ENCODE peak calls at places on chromosome 21, in ten cellular contexts. I, H, N, M, V, A, Q, Y, U and P are unnamed samples. For H3K36me3, the result is how much of the 10 kb centered on the place peaks cover.

GRCh38 chr21:30227633-30228404 is 11.9 kb upstream of the CLDN8 start:
- DNase-seq in M (no peak), Q (peak), I (no peak), N (peak), V (no peak), Y (peak), U (no peak), H (peak), A (no peak), P (no peak)

GRCh38 chr21:17699524-17700189 is 87.0 kb upstream of the BTG3 start:
- DNase-seq in M (no peak), Y (no peak), Q (no peak), A (no peak), U (no peak), H (no peak), N (no peak), V (no peak), I (no peak), P (no peak)

GRCh38 chr21:21801921-21802320 is 803.7 kb downstream of the NCAM2 start:
- DNase-seq in N (no peak), A (no peak), I (no peak), H (no peak), V (no peak), M (no peak), Y (no peak), Q (no peak), U (no peak), P (no peak)

GRCh38 chr21:28639742-28640141 is 352.9 kb downstream of the LTN1 start:
- DNase-seq in I (no peak), M (no peak), V (no peak), U (no peak), H (no peak), A (no peak), N (no peak), Y (no peak), Q (no peak), P (no peak)

GRCh38 chr21:16425297-16425696 is 695.5 kb downstream of the USP25 start:
- DNase-seq in Q (no peak), N (no peak), V (no peak), I (no peak), H (no peak), U (no peak), A (no peak), Y (no peak), M (no peak), P (no peak)

GRCh38 chr21:41207401-41208388 is 39.7 kb downstream of the BACE2 start:
- DNase-seq in Q (peak), M (no peak), I (no peak), N (peak), V (no peak), A (peak), Y (no peak), U (peak), H (peak), P (no peak)

GRCh38 chr21:36835383-36835795 is 131.1 kb downstream of the HLCS start:
- DNase-seq in I (no peak), A (peak), H (no peak), U (peak), V (no peak), M (no peak), Q (no peak), Y (peak), N (no peak), P (no peak)

GRCh38 chr21:37912616-37913015 is 3.6 kb downstream of the KCNJ6 start:
- DNase-seq in I (no peak), V (no peak), U (no peak), N (no peak), Q (no peak), M (no peak), H (no peak), A (no peak), Y (no peak), P (no peak)

GRCh38 chr21:17818158-17819113 is 720 bp downstream of the C21orf91 start:
- DNase-seq in N (peak), I (peak), U (peak), M (peak), Y (peak), V (peak), A (peak), H (no peak), Q (peak), P (peak)

GRCh38 chr21:15171546-15171945 is 106.7 kb upstream of the NRIP1 start:
- DNase-seq in V (no peak), U (no peak), I (no peak), N (no peak), M (no peak), H (no peak), Q (no peak), Y (no peak), A (no peak), P (no peak)
- H3K4me3 ChIP-seq in V (no peak), U (no peak), I (no peak), N (no peak), M (no peak), H (no peak), Q (no peak), Y (no peak), A (no peak), P (no peak)

GRCh38 chr21:32238063-32238462 is 40.8 kb downstream of the MIS18A start:
- DNase-seq in I (no peak), V (no peak), M (no peak), U (no peak), H (no peak), Y (no peak), Q (no peak), A (no peak), N (no peak), P (no peak)

GRCh38 chr21:32233722-32234301 is 45.0 kb downstream of the MIS18A start:
- DNase-seq in Q (no peak), N (no peak), M (no peak), U (no peak), H (no peak), A (no peak), V (no peak), Y (no peak), I (no peak), P (no peak)

GRCh38 chr21:32240708-32241433 is 38.0 kb downstream of the MIS18A start:
- DNase-seq in A (no peak), H (no peak), M (no peak), Y (no peak), V (no peak), N (no peak), I (no peak), U (no peak), Q (peak), P (no peak)

GRCh38 chr21:32233055-32233546 is 45.7 kb downstream of the MIS18A start:
- DNase-seq in I (no peak), U (no peak), M (no peak), Y (no peak), Q (peak), V (no peak), H (no peak), N (no peak), A (no peak), P (no peak)

DNA sequence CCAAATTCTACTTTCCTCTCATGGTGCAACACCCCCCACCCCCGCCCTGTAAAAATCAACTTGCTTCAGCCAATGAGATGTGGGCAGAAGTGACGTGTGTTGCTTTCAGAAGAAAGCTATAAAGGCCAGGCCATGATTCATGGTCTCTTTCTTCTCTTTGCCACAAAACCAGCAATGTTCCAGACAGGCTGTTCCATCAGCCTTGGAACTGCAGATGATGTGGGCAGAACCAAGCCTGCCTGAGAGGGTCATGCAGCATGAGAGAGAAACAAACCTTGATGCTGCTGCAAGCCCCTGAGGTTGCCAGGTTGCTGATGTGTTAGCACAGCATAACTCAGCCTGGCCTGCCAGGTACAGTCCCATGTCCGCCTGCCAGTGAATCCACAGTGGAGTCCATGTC is 41.8 kb downstream of the MIS18A start:
- DNase-seq in Y (no peak), N (no peak), U (no peak), I (no peak), H (no peak), M (no peak), Q (no peak), A (no peak), V (no peak), P (no peak)
- H3K36me3 ChIP-seq in Y (under half), N (under half), U (under half), I (under half), H (under half), M (under half), Q (under half), A (under half), V (under half), P (under half)

GRCh38 chr21:33022489-33022827 is 3.3 kb upstream of the OLIG2 start:
- DNase-seq in Y (no peak), H (no peak), I (no peak), U (no peak), M (no peak), Q (no peak), A (no peak), V (no peak), N (peak), P (no peak)
- H3K4me3 ChIP-seq in Y (peak), H (no peak), I (no peak), U (no peak), M (no peak), Q (no peak), A (peak), V (peak), N (no peak), P (no peak)

GRCh38 chr21:46237474-46237873 is 8.9 kb upstream of the LSS start:
- DNase-seq in H (no peak), U (no peak), M (no peak), V (no peak), I (no peak), A (no peak), N (no peak), Y (no peak), Q (no peak), P (no peak)
- H3K36me3 ChIP-seq in H (half or more), U (half or more), M (under half), V (under half), I (half or more), A (half or more), N (half or more), Y (under half), Q (half or more), P (half or more)

GRCh38 chr21:38925923-38926322 is 120.2 kb downstream of the ETS2 start:
- DNase-seq in N (peak), M (no peak), A (peak), Q (peak), Y (peak), I (no peak), U (peak), H (peak), V (no peak), P (no peak)
- H3K4me3 ChIP-seq in N (peak), M (no peak), A (peak), Q (no peak), Y (peak), I (no peak), U (no peak), H (peak), V (peak), P (no peak)

DNA sequence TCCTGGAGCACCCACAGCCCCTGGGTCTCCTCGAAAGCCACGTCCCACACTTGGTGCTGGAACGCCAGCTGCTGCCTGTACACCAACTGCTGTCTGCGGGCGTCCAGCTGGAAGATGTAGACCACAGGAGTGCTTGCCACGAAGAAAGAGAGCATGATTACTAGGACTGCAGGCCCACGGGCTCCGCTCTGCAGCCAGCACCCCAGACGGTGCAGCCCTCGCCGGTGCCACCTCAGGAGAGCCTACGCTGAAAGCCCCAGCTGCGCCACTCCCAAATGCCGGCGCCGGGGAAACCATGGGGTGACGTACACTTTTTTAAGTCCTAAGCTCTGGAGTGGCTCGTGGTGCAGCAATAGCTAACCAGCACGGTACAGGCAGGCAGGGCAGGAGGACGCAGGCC is 25.7 kb downstream of the WDR4 start:
- DNase-seq in M (no peak), Y (no peak), I (no peak), Q (no peak), A (no peak), V (no peak), U (no peak), H (no peak), N (peak), P (no peak)
- H3K36me3 ChIP-seq in M (half or more), Y (under half), I (half or more), Q (half or more), A (half or more), V (under half), U (under half), H (half or more), N (half or more), P (half or more)

DNA sequence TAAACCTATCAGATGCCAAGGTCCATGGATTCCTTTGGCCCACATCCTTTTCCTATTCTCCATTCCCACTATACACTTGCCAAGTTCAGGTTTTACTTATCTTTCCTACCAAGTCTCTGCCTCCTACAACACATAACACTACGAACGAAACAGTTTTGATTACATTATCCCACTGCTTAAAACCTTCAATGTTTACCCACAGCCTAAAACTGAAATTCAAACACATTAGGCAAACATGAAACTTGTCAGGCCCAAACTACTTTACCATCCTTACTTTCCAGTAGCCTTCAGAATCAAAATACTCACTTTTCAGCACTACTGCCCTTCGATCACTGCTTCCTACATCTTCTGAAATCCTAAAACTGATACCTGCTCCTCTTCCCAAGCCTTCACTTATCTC is 3.0 kb downstream of the SCAF4 start:
- DNase-seq in V (no peak), H (no peak), Y (no peak), U (no peak), M (no peak), Q (peak), N (no peak), A (no peak), I (no peak), P (no peak)
- H3K4me3 ChIP-seq in V (peak), H (no peak), Y (peak), U (no peak), M (no peak), Q (no peak), N (no peak), A (peak), I (peak), P (no peak)

GRCh38 chr21:32333953-32334673 is 35.5 kb downstream of the MRAP start:
- DNase-seq in N (no peak), H (no peak), Q (no peak), Y (no peak), V (no peak), I (no peak), M (no peak), U (no peak), A (no peak), P (no peak)
- H3K36me3 ChIP-seq in N (half or more), H (under half), Q (half or more), Y (under half), V (under half), I (half or more), M (half or more), U (under half), A (half or more), P (under half)